ENCODE peak calls at places on chromosomes 4 and X, in four cellular contexts. W is kidney epithelial cell; L is effector memory CD4-positive, alpha-beta T cell; P is cardiac muscle cell. O is an unnamed sample.

GRCh38 chrX:107465932-107466620 is 16.6 kb downstream of the FRMPD3 start:
- DNase-seq in P (no peak), W (no peak), L (no peak), O (peak)

GRCh38 chrX:72016881-72017783 is 106.5 kb downstream of the NHSL2 start:
- DNase-seq in L (no peak), W (no peak), P (no peak), O (no peak)

GRCh38 chrX:134600714-134601113 is 57.6 kb downstream of the PLAC1 start:
- DNase-seq in P (no peak), W (peak), L (no peak), O (no peak)

GRCh38 chr4:4480685-4481393 is 61.0 kb downstream of the STX18 start:
- DNase-seq in L (no peak), W (no peak), P (peak), O (no peak)

GRCh38 chr4:3229964-3230363 is 19.0 kb upstream of the MSANTD1 start:
- DNase-seq in L (no peak), P (no peak), W (no peak), O (no peak)

GRCh38 chrX:147737690-147738089 is 174.0 kb upstream of the FMR1 start:
- DNase-seq in P (no peak), L (no peak), W (no peak), O (no peak)

GRCh38 chrX:134545524-134545923 is 85.6 kb downstream of the HPRT1 start:
- DNase-seq in L (no peak), P (no peak), W (no peak), O (no peak)

GRCh38 chrX:67544281-67544680 is 460 bp downstream of the AR start:
- DNase-seq in P (peak), L (no peak), W (no peak), O (no peak)

GRCh38 chrX:1582686-1583437 is 8.5 kb upstream of the AKAP17A start:
- DNase-seq in L (peak), W (no peak), P (no peak), O (peak)

GRCh38 chr4:168755643-168756482 is 254.2 kb downstream of the CBR4 start:
- DNase-seq in L (no peak), W (no peak), P (no peak), O (no peak)

GRCh38 chr4:187208641-187209040 is 485.0 kb upstream of the FAT1 start:
- DNase-seq in L (no peak), W (no peak), P (no peak), O (no peak)

GRCh38 chr4:159428293-159428692 is 325.4 kb downstream of the RAPGEF2 start:
- DNase-seq in W (no peak), P (no peak), L (no peak), O (no peak)

GRCh38 chr4:15012017-15012788 is 9.9 kb downstream of the CPEB2 start:
- DNase-seq in P (no peak), L (no peak), W (no peak), O (no peak)

GRCh38 chrX:100072286-100072685 is 337.8 kb downstream of the PCDH19 start:
- DNase-seq in W (no peak), P (no peak), L (no peak), O (no peak)

GRCh38 chr4:101127176-101127790 is 220.0 kb downstream of the PPP3CA start:
- DNase-seq in L (no peak), W (no peak), P (no peak), O (no peak)

GRCh38 chr4:188841523-188841922 is 702.3 kb downstream of the TRIML1 start:
- DNase-seq in L (no peak), W (no peak), P (no peak), O (no peak)

GRCh38 chrX:48468247-48468671 is 1.8 kb downstream of the SLC38A5 start:
- DNase-seq in W (no peak), P (no peak), L (no peak), O (no peak)

GRCh38 chrX:48465336-48465933 is 4.6 kb downstream of the SLC38A5 start:
- DNase-seq in P (no peak), L (no peak), W (peak), O (peak)

GRCh38 chrX:48467331-48467761 is 2.7 kb downstream of the SLC38A5 start:
- DNase-seq in W (no peak), L (no peak), P (no peak), O (peak)

GRCh38 chrX:48468693-48469691 is 1.1 kb downstream of the SLC38A5 start:
- DNase-seq in L (peak), P (no peak), W (no peak), O (no peak)

DNA sequence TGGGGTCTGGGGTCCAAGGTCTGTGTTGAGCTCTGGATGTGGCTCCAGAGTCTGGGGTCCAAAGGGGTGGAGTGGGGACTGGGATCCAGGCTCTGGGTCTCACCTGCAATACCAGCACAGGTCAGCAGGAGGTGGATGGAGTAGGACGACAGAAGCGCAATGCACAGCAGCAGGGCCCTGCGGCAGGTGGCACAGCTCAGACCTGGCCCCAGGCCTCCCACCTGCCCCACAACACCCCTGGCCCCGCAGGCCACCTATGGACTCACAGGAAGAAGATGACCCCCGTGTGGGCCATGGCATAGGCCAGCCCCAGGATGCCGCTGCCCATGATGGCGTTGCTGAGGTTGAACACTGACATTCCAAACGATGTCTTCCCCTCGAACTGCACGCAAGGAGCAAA is 3.4 kb downstream of the SLC38A5 start:
- DNase-seq in W (no peak), L (no peak), P (no peak), O (peak)
- H3K4me3 ChIP-seq in W (no peak), L (no peak), P (no peak), O (no peak)

DNA sequence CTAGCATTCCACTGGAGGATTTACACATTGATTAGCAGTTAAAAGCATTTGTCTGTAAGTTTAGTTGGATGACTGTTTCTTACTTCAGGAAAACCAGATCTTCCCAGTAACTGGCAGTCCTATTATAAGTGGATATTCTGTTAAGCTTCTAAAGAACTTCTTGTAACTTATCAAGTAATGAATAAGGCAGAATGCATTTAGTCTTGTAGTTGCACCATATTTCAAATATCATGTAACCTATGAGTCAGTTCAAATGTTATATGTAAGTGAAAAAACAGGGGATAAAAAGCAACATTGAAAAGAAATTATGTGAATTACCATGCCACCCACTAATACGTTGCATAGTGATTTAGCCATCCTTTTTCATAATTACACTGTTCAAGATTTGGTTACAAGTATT is 30.2 kb upstream of the TENM3 start:
- DNase-seq in L (no peak), P (no peak), W (no peak), O (no peak)
- H3K4me3 ChIP-seq in L (no peak), P (no peak), W (no peak), O (no peak)

DNA sequence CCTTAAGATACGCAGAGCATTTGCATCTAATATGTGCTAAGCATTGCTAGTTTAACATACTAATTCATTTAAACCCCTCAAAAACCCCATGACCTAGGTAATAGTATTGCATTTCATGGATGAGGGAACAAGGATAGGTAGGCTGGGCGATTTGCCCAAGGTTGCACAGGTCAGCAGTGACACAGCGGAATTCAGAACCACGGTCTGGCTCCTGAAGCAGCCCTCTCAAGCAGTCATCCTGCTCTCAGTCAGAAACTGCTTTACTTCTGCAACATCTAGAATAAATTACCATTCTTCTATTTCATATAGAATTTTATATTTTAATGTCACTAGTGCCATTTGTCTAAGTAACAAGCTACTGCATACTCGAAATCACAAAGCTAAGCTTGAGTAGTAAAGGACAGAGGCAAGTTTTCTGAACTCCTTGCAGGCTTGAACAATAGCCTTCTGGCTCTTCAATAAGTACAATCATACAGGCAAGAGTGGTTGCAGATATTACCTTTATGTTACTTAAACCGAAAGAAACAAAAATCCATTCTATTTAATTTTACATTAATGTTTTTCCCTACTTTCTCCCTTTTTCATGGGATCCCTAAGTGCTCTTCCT is 555 bp upstream of the SPP1 start:
- DNase-seq in P (peak), W (peak), L (no peak), O (no peak)
- H3K4me3 ChIP-seq in P (no peak), W (peak), L (no peak), O (no peak)

DNA sequence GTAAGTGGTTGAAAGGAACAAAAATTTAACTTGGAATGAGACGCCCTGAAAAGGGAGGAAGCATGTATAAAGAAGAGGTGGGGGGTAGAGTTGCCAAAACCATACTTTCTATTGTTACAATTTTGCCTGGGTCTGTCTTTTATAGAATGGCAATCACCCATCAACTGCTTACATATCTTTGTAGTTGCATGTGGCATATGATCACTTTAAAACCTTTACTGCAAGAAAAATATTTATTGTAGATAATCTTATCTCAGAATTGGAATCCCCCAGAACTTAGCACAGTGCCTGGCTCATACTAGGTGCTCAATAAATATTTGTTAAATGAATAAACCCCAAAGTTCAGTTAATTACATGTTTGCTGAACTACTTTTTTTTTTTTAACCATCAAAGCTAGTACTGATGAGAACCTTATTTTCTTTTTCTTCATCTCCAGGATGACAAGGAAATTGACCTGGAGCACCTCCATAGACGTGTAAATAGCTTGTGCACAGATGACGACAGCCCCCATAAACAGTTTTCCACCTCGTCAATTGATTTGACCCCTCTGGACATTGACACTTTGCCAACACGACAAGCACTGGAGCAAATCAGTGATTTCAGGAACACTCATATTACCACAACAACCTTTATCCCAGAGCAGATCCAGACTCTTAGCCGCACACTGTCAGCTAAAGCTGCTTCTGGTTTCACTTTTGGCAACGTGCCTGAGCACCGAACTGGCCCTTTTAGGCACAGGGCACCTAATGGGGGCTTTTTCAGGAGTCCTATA is 56.7 kb upstream of the ATOH1 start:
- DNase-seq in P (no peak), W (no peak), L (no peak), O (no peak)
- H3K4me3 ChIP-seq in P (no peak), W (no peak), L (no peak), O (peak)

GRCh38 chr4:7032591-7032990 is 10.6 kb upstream of the TADA2B start:
- DNase-seq in L (no peak), W (no peak), P (peak), O (no peak)
- H3K4me3 ChIP-seq in L (no peak), W (no peak), P (no peak), O (no peak)

O was measured in Karpas-422.